ENCODE peak calls at places on chromosomes 11 and 22, in seven cellular contexts. H is right atrium auricular region, U is fibroblast of the aortic adventitia, Y is endodermal cell, I is uterus, Z is lung, L is fibroblast of mammary gland. M is an unnamed sample.

GRCh38 chr22:49534386-49534785 is 293.3 kb downstream of the BRD1 start:
- DNase-seq in H (no peak), U (no peak), Y (peak; percentile 47), I (no peak), Z (no peak), L (no peak), M (no peak)

GRCh38 chr11:77821349-77821851 is 456 bp downstream of the AAMDC start:
- DNase-seq in H (no peak), U (peak; percentile 50), Y (no peak), I (peak; percentile 30), Z (peak; percentile 44), L (peak; percentile 39), M (no peak)

GRCh38 chr11:4187055-4187988 is 92.7 kb downstream of the RRM1 start:
- DNase-seq in H (peak; percentile 96), U (peak; percentile 87), Y (peak; percentile 98), I (peak; percentile 95), Z (peak; percentile 88), L (peak; percentile 79), M (peak; percentile 27)

GRCh38 chr11:704799-705645 is 1.0 kb upstream of the EPS8L2 start:
- DNase-seq in H (no peak), U (no peak), Y (peak; percentile 78), I (no peak), Z (peak; percentile 85), L (no peak), M (no peak)

GRCh38 chr11:114162719-114163123 is 103.2 kb downstream of the ZBTB16 start:
- DNase-seq in H (peak; percentile 99), U (peak; percentile 99), Y (no peak), I (peak; percentile 93), Z (peak; percentile 92), L (peak; percentile 100), M (peak; percentile 95)

GRCh38 chr11:955154-956049 is 29.7 kb downstream of the AP2A2 start:
- DNase-seq in H (no peak), U (no peak), Y (no peak), I (no peak), Z (no peak), L (no peak), M (no peak)

GRCh38 chr11:119254239-119254638 is 48.1 kb downstream of the CBL start:
- DNase-seq in H (no peak), U (no peak), Y (no peak), I (no peak), Z (no peak), L (no peak), M (no peak)

GRCh38 chr11:15158351-15159015 is 43.8 kb downstream of the INSC start:
- DNase-seq in H (no peak), U (peak; percentile 72), Y (no peak), I (no peak), Z (no peak), L (peak; percentile 97), M (peak; percentile 33)

GRCh38 chr11:59822989-59823566 is 12.5 kb upstream of the MRPL16 start:
- DNase-seq in H (no peak), U (peak; percentile 70), Y (peak; percentile 59), I (no peak), Z (no peak), L (peak; percentile 66), M (no peak)

GRCh38 chr11:125214466-125215204 is 50.1 kb downstream of the PKNOX2 start:
- DNase-seq in H (no peak), U (peak; percentile 55), Y (no peak), I (peak; percentile 59), Z (no peak), L (no peak), M (no peak)

GRCh38 chr22:29848115-29848514 is 10.0 kb upstream of the ASCC2 start:
- DNase-seq in H (no peak), U (no peak), Y (no peak), I (no peak), Z (no peak), L (no peak), M (no peak)

GRCh38 chr22:35522571-35523149 is 18.0 kb upstream of the RASD2 start:
- DNase-seq in H (no peak), U (no peak), Y (no peak), I (no peak), Z (no peak), L (no peak), M (no peak)

GRCh38 chr11:111694851-111695250 is 71.3 kb downstream of the PPP2R1B start:
- DNase-seq in H (no peak), U (peak; percentile 80), Y (no peak), I (no peak), Z (no peak), L (peak; percentile 99), M (no peak)

GRCh38 chr22:41799486-41800347 is 762 bp upstream of the CCDC134 start:
- DNase-seq in H (peak; percentile 61), U (peak; percentile 21), Y (peak; percentile 72), I (peak; percentile 44), Z (peak; percentile 33), L (no peak), M (no peak)

GRCh38 chr11:111448420-111448819 is 63.8 kb downstream of the BTG4 start:
- DNase-seq in H (no peak), U (no peak), Y (peak; percentile 42), I (no peak), Z (no peak), L (no peak), M (no peak)

GRCh38 chr11:115706735-115707134 is 202.5 kb upstream of the CADM1 start:
- DNase-seq in H (no peak), U (no peak), Y (peak; percentile 5), I (no peak), Z (no peak), L (no peak), M (no peak)

GRCh38 chr11:62497132-62497915 is 49.3 kb downstream of the AHNAK start:
- DNase-seq in H (no peak), U (peak; percentile 67), Y (peak; percentile 80), I (no peak), Z (no peak), L (peak; percentile 72), M (no peak)

GRCh38 chr11:85930879-85931366 is 75.7 kb downstream of the CCDC83 start:
- DNase-seq in H (no peak), U (no peak), Y (no peak), I (no peak), Z (no peak), L (no peak), M (no peak)

GRCh38 chr11:116376547-116376946 is 396.2 kb downstream of the BUD13 start:
- DNase-seq in H (no peak), U (no peak), Y (no peak), I (no peak), Z (no peak), L (no peak), M (no peak)

DNA sequence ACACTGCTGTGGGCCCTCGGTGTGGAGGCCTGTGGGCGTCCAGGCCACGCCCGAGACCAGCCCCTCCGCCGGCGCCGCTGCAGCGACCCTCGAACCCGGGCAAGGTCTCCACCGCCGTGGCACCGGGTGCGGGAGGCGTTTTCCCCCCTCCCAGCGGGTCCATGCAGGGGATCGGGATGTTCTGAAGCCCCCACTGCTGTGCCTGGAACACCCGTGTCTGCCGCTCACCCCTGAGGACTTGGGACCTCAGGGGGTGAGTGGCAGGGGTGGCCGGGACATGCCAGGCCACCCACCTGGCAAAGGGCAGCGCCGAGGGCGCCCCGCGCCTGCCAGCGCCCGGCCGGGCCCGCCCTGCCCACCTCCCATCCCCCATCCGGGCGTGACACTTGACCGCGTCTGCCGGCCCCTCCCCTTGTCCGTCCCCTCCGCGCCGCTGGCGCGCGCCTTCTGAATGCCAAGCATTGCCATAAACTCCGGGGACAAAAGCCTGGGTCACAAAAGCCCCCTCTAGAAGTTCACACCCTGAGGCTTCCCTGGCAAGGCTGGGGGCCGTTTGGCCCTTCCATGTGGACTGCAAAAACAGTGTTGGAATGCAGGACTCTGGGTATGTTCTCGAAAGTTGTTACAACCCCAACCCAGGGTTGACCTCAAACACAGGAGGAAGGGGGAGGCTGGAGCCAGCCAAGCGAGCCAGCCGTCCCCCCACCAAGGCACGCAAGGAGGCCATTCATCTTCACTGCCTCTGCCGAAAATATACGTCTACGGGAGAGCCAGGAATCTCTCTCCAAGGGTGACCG is 819 bp upstream of the KCNQ1OT1 start:
- DNase-seq in H (peak; percentile 72), U (peak; percentile 12), Y (peak; percentile 85), I (peak; percentile 61), Z (peak; percentile 72), L (peak; percentile 13), M (no peak)
- H3K4me3 ChIP-seq in H (peak overlapping the region; percentile 53), U (peak overlapping the region; percentile 66), Y (peak overlapping the region; percentile 76), I (peak overlapping the region; percentile 49), Z (peak overlapping the region; percentile 28), L (peak overlapping the region; percentile 47), M (peak overlapping the region; percentile 56)

DNA sequence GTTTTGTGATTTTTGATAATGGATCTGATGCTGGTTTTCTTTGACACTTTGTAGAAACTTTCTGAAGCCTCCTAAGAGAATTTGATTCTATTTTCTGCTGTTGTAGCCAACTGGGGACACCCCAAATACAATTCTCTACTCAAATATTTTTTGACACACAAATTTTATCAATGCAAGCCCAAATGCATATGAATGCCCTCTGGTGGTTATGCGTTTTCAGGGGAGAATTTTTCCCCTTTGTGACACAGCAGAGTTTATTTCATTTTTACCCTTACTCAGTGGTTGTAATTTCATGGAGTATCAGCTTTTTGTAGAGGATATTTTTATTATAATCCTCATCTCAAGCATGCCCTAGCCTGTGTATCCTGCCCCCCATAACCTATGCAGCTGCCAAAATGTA is 44.7 kb upstream of the MTMR2 start:
- DNase-seq in H (no peak), U (peak; percentile 29), Y (no peak), I (no peak), Z (no peak), L (peak; percentile 33), M (no peak)
- TF ChIP-seq CTCF in H (no peak), U (peak; percentile 43), Y (peak; percentile 37), I (no peak), Z (no peak), L (peak; percentile 53), M (peak; percentile 20)

DNA sequence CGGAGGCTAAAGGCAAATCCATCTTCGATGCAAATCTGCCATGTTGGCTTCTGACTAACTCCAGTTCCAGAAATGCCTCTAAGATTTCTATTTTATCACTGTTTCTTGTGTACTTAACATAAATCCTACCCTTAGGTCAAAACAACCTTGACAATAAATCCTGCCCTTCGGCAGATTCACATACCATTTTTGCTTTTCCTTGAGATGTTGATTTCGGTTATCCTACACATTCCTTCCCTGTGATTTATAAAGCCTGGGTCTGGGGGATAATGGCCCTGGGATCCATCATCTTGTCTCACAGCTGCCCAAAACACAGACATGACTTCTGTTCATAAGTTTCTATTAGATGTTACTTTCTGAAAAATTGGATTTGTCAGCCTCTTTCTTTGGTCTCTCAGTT is 231.7 kb upstream of the CARD18 start:
- DNase-seq in H (no peak), U (no peak), Y (no peak), I (no peak), Z (no peak), L (no peak), M (no peak)
- H3K4me3 ChIP-seq in H (no peak overlapping the region), U (no peak overlapping the region), Y (no peak overlapping the region), I (no peak overlapping the region), Z (no peak overlapping the region), L (no peak overlapping the region), M (no peak overlapping the region)

GRCh38 chr11:65476632-65477270 is 22.1 kb upstream of the MALAT1 start:
- DNase-seq in H (no peak), U (peak; percentile 69), Y (no peak), I (no peak), Z (no peak), L (peak; percentile 64), M (no peak)

GRCh38 chr11:65478411-65479183 is 20.2 kb upstream of the MALAT1 start:
- DNase-seq in H (no peak), U (peak; percentile 70), Y (peak; percentile 76), I (peak; percentile 85), Z (peak; percentile 53), L (peak; percentile 87), M (no peak)

GRCh38 chr11:65482306-65482850 is 16.5 kb upstream of the MALAT1 start:
- DNase-seq in H (no peak), U (no peak), Y (no peak), I (no peak), Z (no peak), L (no peak), M (no peak)

GRCh38 chr11:65477271-65478029 is 21.4 kb upstream of the MALAT1 start:
- DNase-seq in H (peak; percentile 98), U (peak; percentile 92), Y (peak; percentile 96), I (peak; percentile 97), Z (peak; percentile 97), L (peak; percentile 93), M (no peak)

GRCh38 chr11:65479184-65480145 is 19.4 kb upstream of the MALAT1 start:
- DNase-seq in H (no peak), U (peak; percentile 99), Y (peak; percentile 88), I (peak; percentile 72), Z (no peak), L (peak; percentile 98), M (no peak)
- TF ChIP-seq CTCF in H (peak; percentile 20), U (peak; percentile 61), Y (peak; percentile 64), I (peak; percentile 19), Z (peak; percentile 14), L (peak; percentile 54), M (peak; percentile 41)